ENCODE peak calls at places on chromosomes 7 and 10, in eight cellular contexts. One of them, this sample, is unnamed.

GRCh38 chr10:24209946-24210491 is 1.1 kb downstream of the KIAA1217 start:
- DNase-seq in fibroblast of mammary gland: peak; percentile 86
- DNase-seq in OCI-LY7: no peak
- DNase-seq in ovary: peak; percentile 32
- DNase-seq in body of pancreas: peak; percentile 25
- DNase-seq in activated CD4-positive, CD25-positive, alpha-beta regulatory T cell: no peak
- DNase-seq in stimulated activated CD4-positive, alpha-beta T cell treated with anti-CD3 and anti-CD28 coated beads, TNF-alpha, amount 100 ng/mL, for 1 hour: peak; percentile 11
- DNase-seq in LoVo: no peak
- DNase-seq in this sample: peak; percentile 11

GRCh38 chr7:158175779-158176178 is 411.8 kb downstream of the PTPRN2 start:
- DNase-seq in fibroblast of mammary gland: no peak
- DNase-seq in OCI-LY7: no peak
- DNase-seq in ovary: no peak
- DNase-seq in body of pancreas: no peak
- DNase-seq in activated CD4-positive, CD25-positive, alpha-beta regulatory T cell: no peak
- DNase-seq in stimulated activated CD4-positive, alpha-beta T cell treated with anti-CD3 and anti-CD28 coated beads, TNF-alpha, amount 100 ng/mL, for 1 hour: no peak
- DNase-seq in LoVo: no peak
- DNase-seq in this sample: no peak

GRCh38 chr7:1897861-1898627 is 228.0 kb downstream of the ELFN1 start:
- DNase-seq in fibroblast of mammary gland: no peak
- DNase-seq in OCI-LY7: no peak
- DNase-seq in ovary: no peak
- DNase-seq in body of pancreas: no peak
- DNase-seq in activated CD4-positive, CD25-positive, alpha-beta regulatory T cell: no peak
- DNase-seq in stimulated activated CD4-positive, alpha-beta T cell treated with anti-CD3 and anti-CD28 coated beads, TNF-alpha, amount 100 ng/mL, for 1 hour: no peak
- DNase-seq in LoVo: no peak
- DNase-seq in this sample: no peak

GRCh38 chr10:97117372-97117771 is 68.4 kb downstream of the SLIT1 start:
- DNase-seq in fibroblast of mammary gland: peak; percentile 5
- DNase-seq in OCI-LY7: peak; percentile 33
- DNase-seq in ovary: no peak
- DNase-seq in body of pancreas: no peak
- DNase-seq in activated CD4-positive, CD25-positive, alpha-beta regulatory T cell: no peak
- DNase-seq in stimulated activated CD4-positive, alpha-beta T cell treated with anti-CD3 and anti-CD28 coated beads, TNF-alpha, amount 100 ng/mL, for 1 hour: no peak
- DNase-seq in LoVo: peak; percentile 25
- DNase-seq in this sample: no peak

GRCh38 chr10:103265712-103266329 is 11.1 kb upstream of the INA start:
- DNase-seq in fibroblast of mammary gland: peak; percentile 76
- DNase-seq in OCI-LY7: peak; percentile 39
- DNase-seq in ovary: peak; percentile 56
- DNase-seq in body of pancreas: peak; percentile 63
- DNase-seq in activated CD4-positive, CD25-positive, alpha-beta regulatory T cell: no peak
- DNase-seq in stimulated activated CD4-positive, alpha-beta T cell treated with anti-CD3 and anti-CD28 coated beads, TNF-alpha, amount 100 ng/mL, for 1 hour: no peak
- DNase-seq in LoVo: peak; percentile 67
- DNase-seq in this sample: no peak

GRCh38 chr7:26667514-26668133 is 196.8 kb downstream of the SKAP2 start:
- DNase-seq in fibroblast of mammary gland: peak; percentile 95
- DNase-seq in OCI-LY7: peak; percentile 85
- DNase-seq in ovary: peak; percentile 35
- DNase-seq in body of pancreas: peak; percentile 90
- DNase-seq in activated CD4-positive, CD25-positive, alpha-beta regulatory T cell: no peak
- DNase-seq in stimulated activated CD4-positive, alpha-beta T cell treated with anti-CD3 and anti-CD28 coated beads, TNF-alpha, amount 100 ng/mL, for 1 hour: no peak
- DNase-seq in LoVo: peak; percentile 96
- DNase-seq in this sample: peak; percentile 0

GRCh38 chr10:100338434-100339036 is 8.5 kb upstream of the SCD start:
- DNase-seq in fibroblast of mammary gland: peak; percentile 50
- DNase-seq in OCI-LY7: peak; percentile 81
- DNase-seq in ovary: peak; percentile 84
- DNase-seq in body of pancreas: peak; percentile 79
- DNase-seq in activated CD4-positive, CD25-positive, alpha-beta regulatory T cell: peak; percentile 51
- DNase-seq in stimulated activated CD4-positive, alpha-beta T cell treated with anti-CD3 and anti-CD28 coated beads, TNF-alpha, amount 100 ng/mL, for 1 hour: peak; percentile 77
- DNase-seq in LoVo: peak; percentile 71
- DNase-seq in this sample: peak; percentile 57

GRCh38 chr10:3783313-3783689 is 1.7 kb downstream of the KLF6 start:
- DNase-seq in fibroblast of mammary gland: no peak
- DNase-seq in OCI-LY7: peak; percentile 66
- DNase-seq in ovary: peak; percentile 72
- DNase-seq in body of pancreas: peak; percentile 70
- DNase-seq in activated CD4-positive, CD25-positive, alpha-beta regulatory T cell: peak; percentile 32
- DNase-seq in stimulated activated CD4-positive, alpha-beta T cell treated with anti-CD3 and anti-CD28 coated beads, TNF-alpha, amount 100 ng/mL, for 1 hour: peak; percentile 56
- DNase-seq in LoVo: peak; percentile 37
- DNase-seq in this sample: peak; percentile 62

GRCh38 chr10:101322266-101323151 is 31.5 kb upstream of the BTRC start:
- DNase-seq in fibroblast of mammary gland: no peak
- DNase-seq in OCI-LY7: no peak
- DNase-seq in ovary: no peak
- DNase-seq in body of pancreas: no peak
- DNase-seq in activated CD4-positive, CD25-positive, alpha-beta regulatory T cell: no peak
- DNase-seq in stimulated activated CD4-positive, alpha-beta T cell treated with anti-CD3 and anti-CD28 coated beads, TNF-alpha, amount 100 ng/mL, for 1 hour: no peak
- DNase-seq in LoVo: no peak
- DNase-seq in this sample: no peak

This sample was measured in activated T-helper 9 cell treated with anti-CD3 and anti-CD28 coated beads, Interleukin-2, amount 50 U/mL, for 16 hours.